ENCODE peak calls at places on chromosome 18, in five cellular contexts. W is iPS DF 6.9; R is foreskin fibroblast; L is stimulated activated CD8-positive, alpha-beta memory T cell treated with anti-CD3 and anti-CD28 coated beads, Interleukin-15, amount 100 ng/mL, for 4 hours; K is GM23338. N is an unnamed sample.

GRCh38 chr18:55861266-55861665 is 273.3 kb upstream of the TCF4 start:
- DNase-seq in K (peak; percentile 52), R (peak; percentile 76), W (peak; percentile 29), L (no peak), N (no peak)

GRCh38 chr18:50128506-50129271 is 66.3 kb downstream of the MYO5B start:
- DNase-seq in K (peak; percentile 68), W (no peak), L (no peak), R (no peak), N (no peak)

GRCh38 chr18:58572181-58572580 is 56.7 kb downstream of the ALPK2 start:
- DNase-seq in K (no peak), L (no peak), R (peak; percentile 97), W (no peak), N (no peak)

GRCh38 chr18:41871229-41872000 is 83.6 kb upstream of the PIK3C3 start:
- DNase-seq in R (peak; percentile 33), W (no peak), L (no peak), K (no peak), N (no peak)

GRCh38 chr18:45275367-45276113 is 339.7 kb upstream of the SLC14A2 start:
- DNase-seq in W (peak; percentile 27), L (no peak), K (peak; percentile 76), R (peak; percentile 66), N (no peak)

GRCh38 chr18:50057009-50057408 is 137.9 kb downstream of the MYO5B start:
- DNase-seq in W (no peak), L (no peak), R (no peak), K (peak; percentile 8), N (no peak)

GRCh38 chr18:48317781-48318381 is 91.3 kb downstream of the ZBTB7C start:
- DNase-seq in R (no peak), W (no peak), K (no peak), L (no peak), N (no peak)

GRCh38 chr18:32798209-32798960 is 25.6 kb upstream of the KLHL14 start:
- DNase-seq in R (no peak), W (no peak), K (no peak), L (no peak), N (no peak)

GRCh38 chr18:4271952-4272351 is 183.2 kb downstream of the DLGAP1 start:
- DNase-seq in R (no peak), K (no peak), L (no peak), W (no peak), N (no peak)